ENCODE peak calls at places on chromosomes 7 and 10, in eight cellular contexts. W is HTR-8/SVneo; D is CD8-positive, alpha-beta T cell; F is ascending aorta; U is sciatic nerve; Q is T-helper 2 cell; V is H9; G is T-cell. H is an unnamed sample.

GRCh38 chr7:108016841-108017775 is 14.1 kb upstream of the LAMB1 start:
- DNase-seq in W (no peak), D (no peak), F (no peak), U (no peak), Q (no peak), V (no peak), G (no peak), H (no peak)

GRCh38 chr10:129972145-129972965 is 8.3 kb upstream of the EBF3 start:
- DNase-seq in W (no peak), D (no peak), F (no peak), U (no peak), Q (no peak), V (no peak), G (no peak), H (no peak)

GRCh38 chr10:6204341-6205191 is 1.8 kb downstream of the PFKFB3 start:
- DNase-seq in W (no peak), D (no peak), F (peak), U (no peak), Q (no peak), V (peak), G (no peak), H (no peak)

GRCh38 chr10:127619550-127619949 is 70.4 kb downstream of the NPS start:
- DNase-seq in W (no peak), D (no peak), F (no peak), U (no peak), Q (no peak), V (no peak), G (no peak), H (peak)

GRCh38 chr10:93261961-93262610 is 188.4 kb downstream of the CYP26A1 start:
- DNase-seq in W (no peak), D (no peak), F (no peak), U (no peak), Q (no peak), V (no peak), G (no peak), H (no peak)

GRCh38 chr10:124576526-124577420 is 115.2 kb downstream of the LHPP start:
- DNase-seq in W (no peak), D (no peak), F (no peak), U (no peak), Q (no peak), V (no peak), G (no peak), H (no peak)

GRCh38 chr10:132396495-132397035 is 435 bp upstream of the PWWP2B start:
- DNase-seq in W (peak), D (peak), F (peak), U (no peak), Q (peak), V (no peak), G (peak), H (peak)

GRCh38 chr7:67631496-67631895 is 634.9 kb downstream of the TYW1 start:
- DNase-seq in W (no peak), D (no peak), F (no peak), U (no peak), Q (no peak), V (no peak), G (no peak), H (no peak)

GRCh38 chr10:48982584-48982983 is 42.9 kb upstream of the LRRC18 start:
- DNase-seq in W (no peak), D (no peak), F (no peak), U (no peak), Q (no peak), V (no peak), G (no peak), H (no peak)

GRCh38 chr7:71829499-71829898 is 582.6 kb downstream of the CALN1 start:
- DNase-seq in W (no peak), D (no peak), F (no peak), U (no peak), Q (no peak), V (no peak), G (no peak), H (no peak)

GRCh38 chr10:86657396-86658011 is 3.2 kb downstream of the OPN4 start:
- DNase-seq in W (no peak), D (no peak), F (no peak), U (no peak), Q (no peak), V (no peak), G (no peak), H (no peak)

GRCh38 chr10:125014984-125015944 is 73.3 kb downstream of the ZRANB1 start:
- DNase-seq in W (no peak), D (peak), F (peak), U (no peak), Q (no peak), V (no peak), G (no peak), H (no peak)

H was measured in frontal cortex.